ENCODE peak calls at places on chromosomes 11 and 22, in ten cellular contexts. O, J, C, K, A, Q, F, N, P and G are unnamed samples.

GRCh38 chr22:34966980-34967379 is 99.0 kb upstream of the ISX start:
- DNase-seq in O (no peak), J (peak; percentile 59), C (no peak), K (no peak), A (no peak), Q (no peak), F (no peak), N (no peak), P (no peak), G (no peak)

GRCh38 chr22:23219787-23220484 is 39.6 kb downstream of the BCR start:
- DNase-seq in O (no peak), J (peak; percentile 82), C (peak; percentile 91), K (peak; percentile 66), A (peak; percentile 26), Q (no peak), F (peak; percentile 35), N (no peak), P (no peak), G (no peak)

GRCh38 chr11:56333156-56333555 is 12.7 kb upstream of the OR8K1 start:
- DNase-seq in O (no peak), J (no peak), C (no peak), K (no peak), A (no peak), Q (no peak), F (no peak), N (no peak), P (no peak), G (no peak)

GRCh38 chr11:124867700-124868099 is 2.5 kb downstream of the ROBO3 start:
- DNase-seq in O (no peak), J (peak; percentile 79), C (peak; percentile 38), K (no peak), A (peak; percentile 49), Q (no peak), F (no peak), N (no peak), P (no peak), G (peak; percentile 83)

GRCh38 chr11:105189586-105189985 is 50.0 kb upstream of the CARD18 start:
- DNase-seq in O (no peak), J (no peak), C (no peak), K (no peak), A (peak; percentile 61), Q (no peak), F (no peak), N (no peak), P (no peak), G (no peak)

GRCh38 chr22:39463931-39464390 is 7.1 kb downstream of the MGAT3 start:
- DNase-seq in O (no peak), J (no peak), C (no peak), K (no peak), A (peak; percentile 74), Q (no peak), F (no peak), N (peak; percentile 87), P (no peak), G (no peak)

GRCh38 chr11:280762-281485 is 2.7 kb downstream of the NLRP6 start:
- DNase-seq in O (no peak), J (peak; percentile 46), C (no peak), K (no peak), A (no peak), Q (no peak), F (no peak), N (peak; percentile 48), P (no peak), G (peak; percentile 56)

GRCh38 chr11:120034881-120035620 is 102.9 kb downstream of the TRIM29 start:
- DNase-seq in O (no peak), J (peak; percentile 25), C (no peak), K (no peak), A (no peak), Q (no peak), F (no peak), N (no peak), P (no peak), G (no peak)

GRCh38 chr22:29842740-29843139 is 4.7 kb upstream of the ASCC2 start:
- DNase-seq in O (no peak), J (no peak), C (no peak), K (no peak), A (peak; percentile 91), Q (no peak), F (no peak), N (no peak), P (peak; percentile 71), G (no peak)

GRCh38 chr11:20360650-20361049 is 2.9 kb upstream of the HTATIP2 start:
- DNase-seq in O (no peak), J (no peak), C (peak; percentile 19), K (no peak), A (peak; percentile 58), Q (no peak), F (peak; percentile 38), N (no peak), P (no peak), G (no peak)